ENCODE peak calls at places on chromosomes 12 and 14, in eight cellular contexts. Q is Kasumi-1, G is HT1080, A is astrocyte of the cerebellum, F is endothelial cell, C is heart left ventricle, X is HS-27A, E is AG08396. W is an unnamed sample.

GRCh38 chr12:42689699-42690098 is 100.2 kb upstream of the PRICKLE1 start:
- DNase-seq in Q (peak; percentile 45), G (no peak), A (no peak), F (no peak), C (no peak), X (no peak), E (no peak), W (no peak)

GRCh38 chr14:24481622-24482324 is 26.3 kb downstream of the CMA1 start:
- DNase-seq in Q (peak; percentile 56), G (peak; percentile 39), A (no peak), F (peak; percentile 71), C (no peak), X (no peak), E (peak; percentile 77), W (no peak)

GRCh38 chr12:958449-959123 is 9.1 kb upstream of the RAD52 start:
- DNase-seq in Q (no peak), G (peak; percentile 37), A (no peak), F (no peak), C (peak; percentile 65), X (no peak), E (no peak), W (no peak)

GRCh38 chr12:19127270-19127669 is 2.3 kb upstream of the PLEKHA5 start:
- DNase-seq in Q (no peak), G (no peak), A (no peak), F (no peak), C (no peak), X (no peak), E (no peak), W (no peak)

GRCh38 chr14:22084393-22085281 is 411.0 kb upstream of the OR4E1 start:
- DNase-seq in Q (peak; percentile 60), G (peak; percentile 30), A (peak; percentile 57), F (peak; percentile 15), C (no peak), X (peak; percentile 33), E (peak; percentile 11), W (no peak)

GRCh38 chr12:86669010-86669409 is 412.8 kb upstream of the MGAT4C start:
- DNase-seq in Q (no peak), G (no peak), A (no peak), F (no peak), C (no peak), X (no peak), E (no peak), W (no peak)

GRCh38 chr12:66312189-66312588 is 9.9 kb downstream of the HELB start:
- DNase-seq in Q (no peak), G (no peak), A (no peak), F (no peak), C (no peak), X (no peak), E (no peak), W (no peak)

GRCh38 chr14:23454445-23454856 is 15.1 kb upstream of the NGDN start:
- DNase-seq in Q (no peak), G (no peak), A (no peak), F (peak; percentile 21), C (no peak), X (no peak), E (no peak), W (no peak)

GRCh38 chr12:92079054-92079385 is 66.6 kb downstream of the BTG1 start:
- DNase-seq in Q (no peak), G (no peak), A (no peak), F (no peak), C (no peak), X (no peak), E (no peak), W (no peak)

GRCh38 chr12:67459578-67459977 is 189.0 kb upstream of the DYRK2 start:
- DNase-seq in Q (no peak), G (no peak), A (no peak), F (no peak), C (no peak), X (no peak), E (no peak), W (no peak)

GRCh38 chr12:76670776-76671175 is 93.1 kb upstream of the ZDHHC17 start:
- DNase-seq in Q (no peak), G (peak; percentile 68), A (no peak), F (no peak), C (no peak), X (peak; percentile 31), E (peak; percentile 20), W (peak; percentile 56)

GRCh38 chr12:51391047-51391837 is at the start of gene GALNT6:
- DNase-seq in Q (peak; percentile 61), G (peak; percentile 59), A (no peak), F (peak; percentile 56), C (no peak), X (no peak), E (peak; percentile 65), W (no peak)

GRCh38 chr14:95452176-95452889 is 64.1 kb downstream of the SYNE3 start:
- DNase-seq in Q (peak; percentile 54), G (peak; percentile 11), A (no peak), F (peak; percentile 48), C (no peak), X (no peak), E (peak; percentile 41), W (no peak)

GRCh38 chr14:23300687-23301223 is 1.9 kb downstream of the PPP1R3E start:
- DNase-seq in Q (no peak), G (peak; percentile 12), A (no peak), F (no peak), C (peak; percentile 87), X (no peak), E (peak; percentile 23), W (no peak)

GRCh38 chr12:116977465-116978380 is 67.0 kb downstream of the FBXW8 start:
- DNase-seq in Q (no peak), G (no peak), A (no peak), F (no peak), C (no peak), X (no peak), E (no peak), W (no peak)

GRCh38 chr14:23057757-23058653 is 685 bp upstream of the CDH24 start:
- DNase-seq in Q (no peak), G (peak; percentile 81), A (peak; percentile 73), F (peak; percentile 93), C (peak; percentile 86), X (peak; percentile 83), E (peak; percentile 89), W (peak; percentile 59)